ENCODE peak calls at places on chromosomes 11 and 22, in nine cellular contexts. E is stimulated activated naive B cell treated with anti-CD40 and anti-IgM and Interleukin-4, amounts not matched to agents 10 μg/mL and 1 μg/mL and 100 μg/mL, for 72 hours; Z is HEK293T; D is stimulated activated CD4-positive, alpha-beta T cell treated with anti-CD3 and anti-CD28 coated beads, TNF-alpha, amount 100 ng/mL, for 1 hour; F is HL-60; U is GM04504; W is H7; R is Calu3; O is T-helper 1 cell. B is an unnamed sample.

GRCh38 chr11:94794287-94795168 is 26.4 kb downstream of the AMOTL1 start:
- DNase-seq in E (no peak), Z (no peak), D (no peak), F (no peak), U (peak; percentile 95), W (no peak), R (peak; percentile 33), O (no peak), B (peak; percentile 77)

GRCh38 chr22:46569848-46570695 is 32.7 kb upstream of the CELSR1 start:
- DNase-seq in E (no peak), Z (no peak), D (no peak), F (no peak), U (no peak), W (no peak), R (no peak), O (no peak), B (no peak)

GRCh38 chr11:19161651-19162050 is 40.1 kb downstream of the CSRP3 start:
- DNase-seq in E (no peak), Z (no peak), D (no peak), F (no peak), U (no peak), W (no peak), R (no peak), O (no peak), B (no peak)

GRCh38 chr11:124873980-124874379 is 8.7 kb downstream of the ROBO3 start:
- DNase-seq in E (no peak), Z (no peak), D (no peak), F (no peak), U (no peak), W (peak; percentile 5), R (no peak), O (no peak), B (no peak)

GRCh38 chr11:63023415-63023814 is 7.8 kb upstream of the SLC22A8 start:
- DNase-seq in E (no peak), Z (no peak), D (no peak), F (no peak), U (no peak), W (no peak), R (no peak), O (no peak), B (no peak)

GRCh38 chr22:42344391-42344861 is 74.0 kb upstream of the TCF20 start:
- DNase-seq in E (no peak), Z (no peak), D (no peak), F (no peak), U (no peak), W (peak; percentile 92), R (no peak), O (no peak), B (peak; percentile 61)

GRCh38 chr22:30317778-30318177 is 9.0 kb downstream of the TBC1D10A start:
- DNase-seq in E (no peak), Z (no peak), D (no peak), F (no peak), U (no peak), W (no peak), R (no peak), O (no peak), B (no peak)

GRCh38 chr11:93020248-93021088 is 51.0 kb downstream of the MTNR1B start:
- DNase-seq in E (no peak), Z (no peak), D (no peak), F (no peak), U (no peak), W (no peak), R (no peak), O (no peak), B (no peak)

GRCh38 chr11:133987221-133987620 is 30.5 kb upstream of the IGSF9B start:
- DNase-seq in E (no peak), Z (no peak), D (no peak), F (no peak), U (no peak), W (no peak), R (no peak), O (no peak), B (no peak)

GRCh38 chr11:65454696-65455456 is 32.3 kb downstream of the NEAT1 start:
- DNase-seq in E (peak; percentile 74), Z (peak; percentile 71), D (no peak), F (peak; percentile 80), U (peak; percentile 82), W (peak; percentile 99), R (peak; percentile 83), O (peak; percentile 87), B (peak; percentile 92)

GRCh38 chr11:78898376-78898775 is 323.7 kb upstream of the NARS2 start:
- DNase-seq in E (no peak), Z (no peak), D (no peak), F (no peak), U (no peak), W (no peak), R (no peak), O (no peak), B (no peak)

GRCh38 chr22:45426387-45426786 is 12.9 kb downstream of the RIBC2 start:
- DNase-seq in E (no peak), Z (no peak), D (no peak), F (no peak), U (no peak), W (no peak), R (no peak), O (no peak), B (no peak)

GRCh38 chr11:6357222-6357621 is 33.1 kb upstream of the SMPD1 start:
- DNase-seq in E (peak; percentile 5), Z (no peak), D (no peak), F (no peak), U (peak; percentile 73), W (no peak), R (no peak), O (peak; percentile 21), B (no peak)

GRCh38 chr11:119615003-119615878 is 113.8 kb downstream of the NECTIN1 start:
- DNase-seq in E (no peak), Z (no peak), D (no peak), F (peak; percentile 21), U (no peak), W (no peak), R (peak; percentile 45), O (peak; percentile 20), B (no peak)

GRCh38 chr22:50256936-50257440 is 4.5 kb downstream of the MAPK12 start:
- DNase-seq in E (no peak), Z (no peak), D (no peak), F (no peak), U (no peak), W (no peak), R (no peak), O (no peak), B (no peak)